ENCODE peak calls at places on chromosomes 13 and 19, in seven cellular contexts. Z is cardiac muscle cell, J is hypothalamus, Y is H54, F is AG04450, D is A673, R is nephron progenitor cell. X is an unnamed sample.

GRCh38 chr19:3123088-3123721 is 12.6 kb upstream of the GNA15 start:
- DNase-seq in Z (no peak), J (no peak), Y (no peak), F (no peak), D (no peak), R (no peak), X (no peak)

GRCh38 chr13:111900390-111901180 is 166.4 kb upstream of the SOX1 start:
- DNase-seq in Z (no peak), J (no peak), Y (no peak), F (no peak), D (no peak), R (no peak), X (no peak)

GRCh38 chr19:18418034-18418724 is 1.0 kb upstream of the SSBP4 start:
- DNase-seq in Z (no peak), J (no peak), Y (no peak), F (no peak), D (no peak), R (no peak), X (peak; percentile 44)

GRCh38 chr19:49229416-49229815 is 71.8 kb downstream of the TRPM4 start:
- DNase-seq in Z (no peak), J (no peak), Y (no peak), F (no peak), D (no peak), R (no peak), X (no peak)

GRCh38 chr13:24459234-24459633 is 53.3 kb downstream of the PARP4 start:
- DNase-seq in Z (peak; percentile 87), J (no peak), Y (no peak), F (peak; percentile 75), D (peak; percentile 7), R (no peak), X (no peak)

GRCh38 chr19:37779139-37780035 is at the start of gene ZNF573:
- DNase-seq in Z (peak; percentile 93), J (peak; percentile 81), Y (peak; percentile 84), F (peak; percentile 65), D (peak; percentile 90), R (peak; percentile 80), X (peak; percentile 90)

GRCh38 chr19:13505164-13505695 is 1.0 kb downstream of the CACNA1A start:
- DNase-seq in Z (no peak), J (no peak), Y (no peak), F (no peak), D (no peak), R (no peak), X (no peak)

GRCh38 chr13:40597735-40598365 is 68.6 kb downstream of the FOXO1 start:
- DNase-seq in Z (no peak), J (no peak), Y (no peak), F (no peak), D (no peak), R (no peak), X (peak; percentile 29)

GRCh38 chr19:47074621-47075020 is 26.2 kb upstream of the TMEM160 start:
- DNase-seq in Z (no peak), J (no peak), Y (no peak), F (no peak), D (no peak), R (no peak), X (no peak)

GRCh38 chr13:94674609-94675348 is 37.6 kb downstream of the SOX21 start:
- DNase-seq in Z (peak; percentile 58), J (peak; percentile 50), Y (peak; percentile 23), F (no peak), D (peak; percentile 67), R (peak; percentile 75), X (peak; percentile 59)

GRCh38 chr19:610801-611505 is 21.3 kb downstream of the HCN2 start:
- DNase-seq in Z (peak; percentile 95), J (no peak), Y (peak; percentile 91), F (peak; percentile 33), D (peak; percentile 98), R (peak; percentile 54), X (no peak)

GRCh38 chr19:40827386-40828247 is 22.6 kb downstream of the CYP2A6 start:
- DNase-seq in Z (no peak), J (no peak), Y (no peak), F (no peak), D (no peak), R (no peak), X (no peak)

GRCh38 chr19:15595069-15595468 is 19.9 kb upstream of the CYP4F8 start:
- DNase-seq in Z (no peak), J (no peak), Y (no peak), F (no peak), D (no peak), R (no peak), X (no peak)

GRCh38 chr19:57088125-57088524 is 31.7 kb upstream of the USP29 start:
- DNase-seq in Z (no peak), J (no peak), Y (no peak), F (no peak), D (no peak), R (no peak), X (no peak)

GRCh38 chr13:93966267-93966936 is 513.1 kb downstream of the DCT start:
- DNase-seq in Z (no peak), J (no peak), Y (no peak), F (no peak), D (no peak), R (no peak), X (no peak)

GRCh38 chr13:98930014-98930625 is 47.7 kb downstream of the DOCK9 start:
- DNase-seq in Z (no peak), J (peak; percentile 25), Y (no peak), F (no peak), D (no peak), R (no peak), X (no peak)

GRCh38 chr19:3986260-3987041 is 1.2 kb upstream of the EEF2 start:
- DNase-seq in Z (peak; percentile 87), J (peak; percentile 69), Y (peak; percentile 65), F (no peak), D (peak; percentile 92), R (peak; percentile 40), X (peak; percentile 66)

GRCh38 chr13:59960683-59961082 is 203.0 kb downstream of the DIAPH3 start:
- DNase-seq in Z (no peak), J (no peak), Y (no peak), F (no peak), D (no peak), R (no peak), X (no peak)

GRCh38 chr19:23542562-23542961 is 144.4 kb downstream of the ZNF675 start:
- DNase-seq in Z (no peak), J (no peak), Y (no peak), F (no peak), D (no peak), R (no peak), X (no peak)

GRCh38 chr19:42066075-42066754 is 3.8 kb downstream of the GRIK5 start:
- DNase-seq in Z (peak; percentile 24), J (peak; percentile 33), Y (peak; percentile 66), F (no peak), D (peak; percentile 36), R (no peak), X (no peak)

GRCh38 chr13:104831823-104832222 is 1703.6 kb downstream of the EFNB2 start:
- DNase-seq in Z (no peak), J (no peak), Y (no peak), F (no peak), D (no peak), R (peak; percentile 10), X (no peak)

GRCh38 chr13:82634946-82635345 is 1247.3 kb downstream of the SLITRK1 start:
- DNase-seq in Z (no peak), J (no peak), Y (no peak), F (no peak), D (no peak), R (no peak), X (no peak)

GRCh38 chr19:12952488-12953455 is 4.3 kb downstream of the GADD45GIP1 start:
- DNase-seq in Z (peak; percentile 77), J (peak; percentile 64), Y (no peak), F (no peak), D (no peak), R (no peak), X (no peak)

GRCh38 chr19:53195265-53195879 is 2.2 kb upstream of the ZNF665 start:
- DNase-seq in Z (peak; percentile 87), J (peak; percentile 79), Y (peak; percentile 73), F (peak; percentile 43), D (peak; percentile 69), R (peak; percentile 72), X (peak; percentile 90)

GRCh38 chr13:30905932-30906383 is at the start of gene MEDAG:
- DNase-seq in Z (peak; percentile 89), J (no peak), Y (no peak), F (no peak), D (no peak), R (no peak), X (peak; percentile 47)

GRCh38 chr13:29137995-29138394 is 317.9 kb downstream of the MTUS2 start:
- DNase-seq in Z (no peak), J (no peak), Y (no peak), F (no peak), D (peak; percentile 2), R (no peak), X (no peak)

GRCh38 chr19:3478409-3479176 is 1.7 kb downstream of the SMIM24 start:
- DNase-seq in Z (no peak), J (no peak), Y (no peak), F (no peak), D (no peak), R (no peak), X (no peak)

GRCh38 chr19:45498411-45499195 is at the start of gene PPM1N:
- DNase-seq in Z (peak; percentile 34), J (no peak), Y (no peak), F (no peak), D (peak; percentile 68), R (peak; percentile 63), X (no peak)

GRCh38 chr19:15441317-15441716 is 8.4 kb downstream of the WIZ start:
- DNase-seq in Z (no peak), J (no peak), Y (no peak), F (no peak), D (no peak), R (no peak), X (no peak)

GRCh38 chr19:3961007-3961406 is 9.9 kb downstream of the DAPK3 start:
- DNase-seq in Z (no peak), J (no peak), Y (no peak), F (no peak), D (no peak), R (no peak), X (no peak)

GRCh38 chr13:29676535-29676934 is 81.0 kb upstream of the SLC7A1 start:
- DNase-seq in Z (peak; percentile 7), J (no peak), Y (peak; percentile 11), F (no peak), D (no peak), R (no peak), X (no peak)

GRCh38 chr19:23222998-23223652 is 27.1 kb downstream of the ZNF724 start:
- DNase-seq in Z (no peak), J (no peak), Y (no peak), F (no peak), D (no peak), R (no peak), X (no peak)

GRCh38 chr13:97564929-97565328 is 131.0 kb downstream of the RAP2A start:
- DNase-seq in Z (no peak), J (no peak), Y (no peak), F (no peak), D (no peak), R (no peak), X (no peak)